ENCODE peak calls at places on chromosome 18, in four cellular contexts. T is kidney, N is Panc1, Q is right atrium auricular region. B is an unnamed sample.

GRCh38 chr18:24413148-24413547 is 13.3 kb upstream of the IMPACT start:
- DNase-seq in N (no peak), T (no peak), Q (no peak), B (no peak)

GRCh38 chr18:23864620-23865019 is 149.9 kb upstream of the TTC39C start:
- DNase-seq in N (no peak), Q (no peak), T (no peak), B (no peak)

GRCh38 chr18:59902180-59902992 is 2.6 kb downstream of the PMAIP1 start:
- DNase-seq in Q (no peak), T (no peak), N (no peak), B (no peak)

GRCh38 chr18:10912790-10913560 is 236.4 kb downstream of the PIEZO2 start:
- DNase-seq in N (no peak), Q (no peak), T (no peak), B (no peak)

GRCh38 chr18:62939433-62939832 is 224.1 kb downstream of the PHLPP1 start:
- DNase-seq in N (no peak), T (no peak), Q (no peak), B (no peak)

GRCh38 chr18:55343396-55344073 is 244.5 kb downstream of the TCF4 start:
- DNase-seq in T (no peak), Q (no peak), N (no peak), B (no peak)

GRCh38 chr18:46213295-46213694 is 109.1 kb downstream of the HAUS1 start:
- DNase-seq in N (no peak), Q (no peak), T (no peak), B (no peak)

GRCh38 chr18:57008001-57008686 is 138.7 kb upstream of the BOD1L2 start:
- DNase-seq in N (no peak), T (no peak), Q (no peak), B (no peak)

GRCh38 chr18:9716780-9717563 is 8.9 kb downstream of the RAB31 start:
- DNase-seq in N (no peak), Q (no peak), T (no peak), B (no peak)

GRCh38 chr18:23570912-23571504 is 15.3 kb downstream of the NPC1 start:
- DNase-seq in Q (no peak), N (no peak), T (no peak), B (no peak)

GRCh38 chr18:80033181-80034067 is 810 bp upstream of the RBFA start:
- DNase-seq in T (no peak), N (no peak), Q (peak), B (no peak)

DNA sequence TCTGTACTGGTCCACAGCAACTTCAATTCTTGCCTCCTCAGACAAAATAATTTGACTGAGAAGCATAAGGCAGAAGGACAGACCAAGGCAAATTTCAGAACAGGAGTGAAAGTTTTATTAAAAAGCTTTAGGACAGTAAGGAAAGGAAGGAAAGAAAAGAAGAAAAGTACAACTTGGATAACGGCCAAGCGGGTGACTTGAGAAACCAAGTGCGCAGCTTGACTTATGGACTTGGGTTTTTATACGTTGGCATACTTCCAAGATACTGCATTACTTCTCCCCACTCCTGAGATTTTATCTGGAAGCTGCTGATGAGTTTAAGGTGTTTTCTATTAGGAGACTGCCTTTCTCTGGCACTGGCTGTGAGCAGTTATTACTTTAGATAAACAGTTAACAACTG is 64.7 kb downstream of the CCDC178 start:
- DNase-seq in T (no peak), N (no peak), Q (no peak), B (no peak)
- H3K27ac ChIP-seq in T (no peak), N (no peak), Q (no peak), B (no peak)

GRCh38 chr18:31489311-31489710 is 8.7 kb upstream of the DSG2 start:
- DNase-seq in T (no peak), N (no peak), Q (no peak), B (no peak)
- H3K27ac ChIP-seq in T (no peak), N (no peak), Q (no peak), B (no peak)

DNA sequence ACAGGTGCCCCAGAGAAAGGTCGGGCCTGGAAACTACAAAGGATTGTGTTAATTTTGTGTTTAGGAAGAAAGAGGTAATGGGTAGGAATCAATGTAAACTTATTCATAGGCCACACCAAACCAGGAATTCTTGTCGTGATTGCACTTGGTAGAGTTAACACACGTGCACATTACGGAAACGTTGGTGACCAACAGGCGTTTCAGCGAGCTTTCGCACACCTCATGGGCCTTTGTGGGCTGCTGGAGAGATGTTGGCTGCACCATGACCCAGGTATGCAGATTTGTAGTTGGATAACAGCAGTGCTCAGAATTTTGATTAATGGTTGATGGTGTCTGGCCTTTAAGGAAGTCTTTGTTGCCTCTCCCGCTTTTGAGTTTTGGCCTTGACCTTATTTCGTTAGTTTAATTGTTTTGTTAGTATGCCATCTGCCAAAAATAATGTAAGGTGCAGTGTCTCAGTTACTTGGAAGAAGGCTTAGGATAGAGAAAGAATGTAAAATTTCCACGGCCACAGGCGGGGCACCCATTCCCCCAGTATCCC is 1.8 kb downstream of the ZNF236 start:
- DNase-seq in Q (peak), N (no peak), T (no peak), B (no peak)
- H3K27ac ChIP-seq in Q (no peak), N (peak), T (no peak), B (peak)

GRCh38 chr18:75253784-75254183 is 43.2 kb downstream of the TSHZ1 start:
- DNase-seq in N (no peak), Q (no peak), T (no peak), B (no peak)
- H3K27ac ChIP-seq in N (no peak), Q (peak), T (no peak), B (no peak)

GRCh38 chr18:64011513-64011912 is 41.6 kb downstream of the SERPINB8 start:
- DNase-seq in N (no peak), Q (no peak), T (no peak), B (no peak)

DNA sequence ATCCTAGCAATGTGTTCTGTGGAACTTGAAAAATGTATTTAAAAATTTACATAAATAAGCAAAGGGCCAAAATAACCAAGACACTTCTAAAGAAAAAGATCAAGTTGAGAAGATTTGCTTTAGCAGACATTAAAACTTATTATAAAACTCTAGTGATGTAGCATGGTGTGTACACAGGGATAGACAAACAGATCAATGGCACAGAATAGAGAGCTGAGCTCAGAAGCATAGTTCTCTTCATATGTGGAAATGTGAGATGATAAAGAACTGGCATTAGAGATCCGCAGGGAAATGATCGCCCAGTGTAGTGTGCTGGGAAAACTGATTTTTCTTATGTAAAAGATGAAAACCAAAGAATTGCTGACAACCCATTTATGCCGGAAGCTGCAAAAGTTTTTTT is 39.4 kb downstream of the SERPINB8 start:
- DNase-seq in N (no peak), T (no peak), Q (no peak), B (no peak)
- H3K27ac ChIP-seq in N (no peak), T (no peak), Q (no peak), B (no peak)

GRCh38 chr18:36492604-36493329 is 195.3 kb downstream of the FHOD3 start:
- DNase-seq in Q (no peak), T (no peak), N (no peak), B (no peak)
- H3K27ac ChIP-seq in Q (peak), T (peak), N (no peak), B (no peak)

B was measured in SK-N-MC.